ENCODE peak calls at places on chromosomes 13 and 19, in ten cellular contexts. One of them, this sample, is unnamed.

GRCh38 chr19:23665651-23666410 is 21.2 kb downstream of the ZNF675 start:
- DNase-seq in COR-L47: no peak
- DNase-seq in AG08396: no peak
- DNase-seq in T-helper 2 cell treated with Interferon-gamma antibody and Interleukin-4, amounts not matched to agents 5 μg/mL and 100 μg/mL, for 36 hours: no peak
- DNase-seq in activated T-cell treated with anti-CD3 and anti-CD28 coated beads, Interleukin-2, amount 50 U/mL, for 4 hours: no peak
- DNase-seq in T follicular helper cell: no peak
- DNase-seq in COLO829: no peak
- DNase-seq in type B pancreatic cell: no peak
- DNase-seq in activated CD4-positive, alpha-beta memory T cell treated with anti-CD3 and anti-CD28 coated beads for 36 hours: no peak
- DNase-seq in right cardiac atrium: no peak
- DNase-seq in this sample: no peak

GRCh38 chr19:47419037-47419783 is at the start of gene MEIS3:
- DNase-seq in COLO829: no peak
- DNase-seq in COR-L47: no peak
- DNase-seq in T-helper 2 cell treated with Interferon-gamma antibody and Interleukin-4, amounts not matched to agents 5 μg/mL and 100 μg/mL, for 36 hours: no peak
- DNase-seq in right cardiac atrium: peak; percentile 70
- DNase-seq in AG08396: peak; percentile 54
- DNase-seq in activated CD4-positive, alpha-beta memory T cell treated with anti-CD3 and anti-CD28 coated beads for 36 hours: no peak
- DNase-seq in activated T-cell treated with anti-CD3 and anti-CD28 coated beads, Interleukin-2, amount 50 U/mL, for 4 hours: no peak
- DNase-seq in type B pancreatic cell: no peak
- DNase-seq in T follicular helper cell: no peak
- DNase-seq in this sample: no peak

GRCh38 chr13:24459234-24459633 is 53.3 kb downstream of the PARP4 start:
- DNase-seq in COLO829: no peak
- DNase-seq in COR-L47: no peak
- DNase-seq in activated T-cell treated with anti-CD3 and anti-CD28 coated beads, Interleukin-2, amount 50 U/mL, for 4 hours: no peak
- DNase-seq in type B pancreatic cell: no peak
- DNase-seq in T-helper 2 cell treated with Interferon-gamma antibody and Interleukin-4, amounts not matched to agents 5 μg/mL and 100 μg/mL, for 36 hours: peak; percentile 15
- DNase-seq in right cardiac atrium: no peak
- DNase-seq in AG08396: peak; percentile 65
- DNase-seq in T follicular helper cell: no peak
- DNase-seq in activated CD4-positive, alpha-beta memory T cell treated with anti-CD3 and anti-CD28 coated beads for 36 hours: peak; percentile 31
- DNase-seq in this sample: peak; percentile 24

GRCh38 chr19:18173054-18173571 is 500 bp upstream of the IFI30 start:
- DNase-seq in right cardiac atrium: peak; percentile 88
- DNase-seq in activated T-cell treated with anti-CD3 and anti-CD28 coated beads, Interleukin-2, amount 50 U/mL, for 4 hours: no peak
- DNase-seq in T-helper 2 cell treated with Interferon-gamma antibody and Interleukin-4, amounts not matched to agents 5 μg/mL and 100 μg/mL, for 36 hours: no peak
- DNase-seq in T follicular helper cell: no peak
- DNase-seq in activated CD4-positive, alpha-beta memory T cell treated with anti-CD3 and anti-CD28 coated beads for 36 hours: no peak
- DNase-seq in COR-L47: no peak
- DNase-seq in type B pancreatic cell: no peak
- DNase-seq in AG08396: no peak
- DNase-seq in COLO829: no peak
- DNase-seq in this sample: no peak

GRCh38 chr19:46841458-46842083 is 9.1 kb downstream of the AP2S1 start:
- DNase-seq in right cardiac atrium: peak; percentile 88
- DNase-seq in T-helper 2 cell treated with Interferon-gamma antibody and Interleukin-4, amounts not matched to agents 5 μg/mL and 100 μg/mL, for 36 hours: no peak
- DNase-seq in activated T-cell treated with anti-CD3 and anti-CD28 coated beads, Interleukin-2, amount 50 U/mL, for 4 hours: no peak
- DNase-seq in COR-L47: no peak
- DNase-seq in COLO829: no peak
- DNase-seq in type B pancreatic cell: no peak
- DNase-seq in AG08396: peak; percentile 57
- DNase-seq in T follicular helper cell: no peak
- DNase-seq in activated CD4-positive, alpha-beta memory T cell treated with anti-CD3 and anti-CD28 coated beads for 36 hours: no peak
- DNase-seq in this sample: no peak

GRCh38 chr13:78660130-78660857 is 1.3 kb upstream of the OBI1 start:
- DNase-seq in type B pancreatic cell: no peak
- DNase-seq in T-helper 2 cell treated with Interferon-gamma antibody and Interleukin-4, amounts not matched to agents 5 μg/mL and 100 μg/mL, for 36 hours: no peak
- DNase-seq in AG08396: no peak
- DNase-seq in COLO829: no peak
- DNase-seq in COR-L47: no peak
- DNase-seq in T follicular helper cell: no peak
- DNase-seq in activated T-cell treated with anti-CD3 and anti-CD28 coated beads, Interleukin-2, amount 50 U/mL, for 4 hours: peak; percentile 7
- DNase-seq in right cardiac atrium: peak; percentile 58
- DNase-seq in activated CD4-positive, alpha-beta memory T cell treated with anti-CD3 and anti-CD28 coated beads for 36 hours: peak; percentile 18
- DNase-seq in this sample: peak; percentile 31

GRCh38 chr13:105202384-105202783 is 1333.1 kb downstream of the EFNB2 start:
- DNase-seq in right cardiac atrium: no peak
- DNase-seq in AG08396: no peak
- DNase-seq in type B pancreatic cell: no peak
- DNase-seq in COR-L47: no peak
- DNase-seq in T follicular helper cell: no peak
- DNase-seq in COLO829: peak; percentile 8
- DNase-seq in T-helper 2 cell treated with Interferon-gamma antibody and Interleukin-4, amounts not matched to agents 5 μg/mL and 100 μg/mL, for 36 hours: no peak
- DNase-seq in activated T-cell treated with anti-CD3 and anti-CD28 coated beads, Interleukin-2, amount 50 U/mL, for 4 hours: no peak
- DNase-seq in activated CD4-positive, alpha-beta memory T cell treated with anti-CD3 and anti-CD28 coated beads for 36 hours: no peak
- DNase-seq in this sample: no peak

GRCh38 chr13:27783111-27783510 is 9.2 kb upstream of the GSX1 start:
- DNase-seq in COR-L47: no peak
- DNase-seq in COLO829: no peak
- DNase-seq in activated T-cell treated with anti-CD3 and anti-CD28 coated beads, Interleukin-2, amount 50 U/mL, for 4 hours: no peak
- DNase-seq in T follicular helper cell: no peak
- DNase-seq in AG08396: no peak
- DNase-seq in activated CD4-positive, alpha-beta memory T cell treated with anti-CD3 and anti-CD28 coated beads for 36 hours: no peak
- DNase-seq in type B pancreatic cell: no peak
- DNase-seq in right cardiac atrium: no peak
- DNase-seq in T-helper 2 cell treated with Interferon-gamma antibody and Interleukin-4, amounts not matched to agents 5 μg/mL and 100 μg/mL, for 36 hours: no peak
- DNase-seq in this sample: no peak

GRCh38 chr13:26074706-26075105 is 22.9 kb upstream of the SHISA2 start:
- DNase-seq in T follicular helper cell: no peak
- DNase-seq in T-helper 2 cell treated with Interferon-gamma antibody and Interleukin-4, amounts not matched to agents 5 μg/mL and 100 μg/mL, for 36 hours: no peak
- DNase-seq in right cardiac atrium: no peak
- DNase-seq in activated T-cell treated with anti-CD3 and anti-CD28 coated beads, Interleukin-2, amount 50 U/mL, for 4 hours: no peak
- DNase-seq in AG08396: no peak
- DNase-seq in type B pancreatic cell: no peak
- DNase-seq in activated CD4-positive, alpha-beta memory T cell treated with anti-CD3 and anti-CD28 coated beads for 36 hours: no peak
- DNase-seq in COR-L47: no peak
- DNase-seq in COLO829: no peak
- DNase-seq in this sample: no peak

GRCh38 chr19:33416307-33417215 is 43.1 kb downstream of the CEBPG start:
- DNase-seq in type B pancreatic cell: no peak
- DNase-seq in activated T-cell treated with anti-CD3 and anti-CD28 coated beads, Interleukin-2, amount 50 U/mL, for 4 hours: peak; percentile 58
- DNase-seq in T-helper 2 cell treated with Interferon-gamma antibody and Interleukin-4, amounts not matched to agents 5 μg/mL and 100 μg/mL, for 36 hours: peak; percentile 48
- DNase-seq in COR-L47: peak; percentile 56
- DNase-seq in T follicular helper cell: peak; percentile 66
- DNase-seq in activated CD4-positive, alpha-beta memory T cell treated with anti-CD3 and anti-CD28 coated beads for 36 hours: peak; percentile 79
- DNase-seq in COLO829: peak; percentile 66
- DNase-seq in right cardiac atrium: peak; percentile 83
- DNase-seq in AG08396: peak; percentile 87
- DNase-seq in this sample: peak; percentile 86

GRCh38 chr13:112434032-112434431 is 57.9 kb downstream of the SPACA7 start:
- DNase-seq in right cardiac atrium: no peak
- DNase-seq in AG08396: no peak
- DNase-seq in activated CD4-positive, alpha-beta memory T cell treated with anti-CD3 and anti-CD28 coated beads for 36 hours: no peak
- DNase-seq in COLO829: no peak
- DNase-seq in activated T-cell treated with anti-CD3 and anti-CD28 coated beads, Interleukin-2, amount 50 U/mL, for 4 hours: no peak
- DNase-seq in T follicular helper cell: no peak
- DNase-seq in COR-L47: no peak
- DNase-seq in T-helper 2 cell treated with Interferon-gamma antibody and Interleukin-4, amounts not matched to agents 5 μg/mL and 100 μg/mL, for 36 hours: no peak
- DNase-seq in type B pancreatic cell: peak; percentile 65
- DNase-seq in this sample: no peak

GRCh38 chr13:40442191-40442590 is 224.2 kb downstream of the FOXO1 start:
- DNase-seq in COLO829: no peak
- DNase-seq in type B pancreatic cell: no peak
- DNase-seq in T-helper 2 cell treated with Interferon-gamma antibody and Interleukin-4, amounts not matched to agents 5 μg/mL and 100 μg/mL, for 36 hours: no peak
- DNase-seq in T follicular helper cell: no peak
- DNase-seq in AG08396: no peak
- DNase-seq in COR-L47: no peak
- DNase-seq in activated CD4-positive, alpha-beta memory T cell treated with anti-CD3 and anti-CD28 coated beads for 36 hours: no peak
- DNase-seq in activated T-cell treated with anti-CD3 and anti-CD28 coated beads, Interleukin-2, amount 50 U/mL, for 4 hours: no peak
- DNase-seq in right cardiac atrium: peak; percentile 57
- DNase-seq in this sample: no peak

GRCh38 chr19:42066075-42066754 is 3.8 kb downstream of the GRIK5 start:
- DNase-seq in COLO829: peak; percentile 51
- DNase-seq in COR-L47: peak; percentile 68
- DNase-seq in right cardiac atrium: no peak
- DNase-seq in T follicular helper cell: no peak
- DNase-seq in activated T-cell treated with anti-CD3 and anti-CD28 coated beads, Interleukin-2, amount 50 U/mL, for 4 hours: no peak
- DNase-seq in activated CD4-positive, alpha-beta memory T cell treated with anti-CD3 and anti-CD28 coated beads for 36 hours: no peak
- DNase-seq in T-helper 2 cell treated with Interferon-gamma antibody and Interleukin-4, amounts not matched to agents 5 μg/mL and 100 μg/mL, for 36 hours: no peak
- DNase-seq in type B pancreatic cell: no peak
- DNase-seq in AG08396: peak; percentile 50
- DNase-seq in this sample: no peak

GRCh38 chr19:18832331-18833140 is 777 bp downstream of the UPF1 start:
- DNase-seq in COLO829: no peak
- DNase-seq in activated CD4-positive, alpha-beta memory T cell treated with anti-CD3 and anti-CD28 coated beads for 36 hours: peak; percentile 53
- DNase-seq in right cardiac atrium: peak; percentile 72
- DNase-seq in activated T-cell treated with anti-CD3 and anti-CD28 coated beads, Interleukin-2, amount 50 U/mL, for 4 hours: no peak
- DNase-seq in COR-L47: no peak
- DNase-seq in T-helper 2 cell treated with Interferon-gamma antibody and Interleukin-4, amounts not matched to agents 5 μg/mL and 100 μg/mL, for 36 hours: peak; percentile 30
- DNase-seq in T follicular helper cell: no peak
- DNase-seq in type B pancreatic cell: peak; percentile 68
- DNase-seq in AG08396: no peak
- DNase-seq in this sample: peak; percentile 53

GRCh38 chr13:94020833-94021232 is 458.6 kb downstream of the DCT start:
- DNase-seq in AG08396: peak; percentile 12
- DNase-seq in T-helper 2 cell treated with Interferon-gamma antibody and Interleukin-4, amounts not matched to agents 5 μg/mL and 100 μg/mL, for 36 hours: no peak
- DNase-seq in type B pancreatic cell: no peak
- DNase-seq in COLO829: peak; percentile 42
- DNase-seq in T follicular helper cell: no peak
- DNase-seq in COR-L47: no peak
- DNase-seq in right cardiac atrium: no peak
- DNase-seq in activated CD4-positive, alpha-beta memory T cell treated with anti-CD3 and anti-CD28 coated beads for 36 hours: no peak
- DNase-seq in activated T-cell treated with anti-CD3 and anti-CD28 coated beads, Interleukin-2, amount 50 U/mL, for 4 hours: no peak
- DNase-seq in this sample: no peak

GRCh38 chr19:16873603-16874002 is 15.2 kb upstream of the F2RL3 start:
- DNase-seq in COLO829: no peak
- DNase-seq in T follicular helper cell: no peak
- DNase-seq in T-helper 2 cell treated with Interferon-gamma antibody and Interleukin-4, amounts not matched to agents 5 μg/mL and 100 μg/mL, for 36 hours: no peak
- DNase-seq in activated T-cell treated with anti-CD3 and anti-CD28 coated beads, Interleukin-2, amount 50 U/mL, for 4 hours: no peak
- DNase-seq in AG08396: no peak
- DNase-seq in COR-L47: no peak
- DNase-seq in right cardiac atrium: peak; percentile 5
- DNase-seq in activated CD4-positive, alpha-beta memory T cell treated with anti-CD3 and anti-CD28 coated beads for 36 hours: no peak
- DNase-seq in type B pancreatic cell: no peak
- DNase-seq in this sample: no peak

GRCh38 chr13:21771075-21771474 is 100.2 kb downstream of the FGF9 start:
- DNase-seq in T follicular helper cell: no peak
- DNase-seq in COLO829: no peak
- DNase-seq in right cardiac atrium: no peak
- DNase-seq in type B pancreatic cell: no peak
- DNase-seq in AG08396: no peak
- DNase-seq in COR-L47: no peak
- DNase-seq in T-helper 2 cell treated with Interferon-gamma antibody and Interleukin-4, amounts not matched to agents 5 μg/mL and 100 μg/mL, for 36 hours: no peak
- DNase-seq in activated T-cell treated with anti-CD3 and anti-CD28 coated beads, Interleukin-2, amount 50 U/mL, for 4 hours: no peak
- DNase-seq in activated CD4-positive, alpha-beta memory T cell treated with anti-CD3 and anti-CD28 coated beads for 36 hours: no peak
- DNase-seq in this sample: no peak

GRCh38 chr19:48868196-48868886 is at the start of gene PLEKHA4:
- DNase-seq in right cardiac atrium: peak; percentile 93
- DNase-seq in COR-L47: no peak
- DNase-seq in activated T-cell treated with anti-CD3 and anti-CD28 coated beads, Interleukin-2, amount 50 U/mL, for 4 hours: no peak
- DNase-seq in T follicular helper cell: no peak
- DNase-seq in activated CD4-positive, alpha-beta memory T cell treated with anti-CD3 and anti-CD28 coated beads for 36 hours: no peak
- DNase-seq in type B pancreatic cell: no peak
- DNase-seq in COLO829: peak; percentile 18
- DNase-seq in AG08396: peak; percentile 67
- DNase-seq in T-helper 2 cell treated with Interferon-gamma antibody and Interleukin-4, amounts not matched to agents 5 μg/mL and 100 μg/mL, for 36 hours: no peak
- DNase-seq in this sample: no peak

GRCh38 chr19:43354305-43354627 is 780 bp downstream of the CD177 start:
- DNase-seq in T follicular helper cell: no peak
- DNase-seq in AG08396: no peak
- DNase-seq in COR-L47: no peak
- DNase-seq in T-helper 2 cell treated with Interferon-gamma antibody and Interleukin-4, amounts not matched to agents 5 μg/mL and 100 μg/mL, for 36 hours: no peak
- DNase-seq in activated T-cell treated with anti-CD3 and anti-CD28 coated beads, Interleukin-2, amount 50 U/mL, for 4 hours: no peak
- DNase-seq in type B pancreatic cell: no peak
- DNase-seq in COLO829: no peak
- DNase-seq in right cardiac atrium: no peak
- DNase-seq in activated CD4-positive, alpha-beta memory T cell treated with anti-CD3 and anti-CD28 coated beads for 36 hours: no peak
- DNase-seq in this sample: no peak

GRCh38 chr19:31346660-31347059 is 2.6 kb downstream of the TSHZ3 start:
- DNase-seq in T follicular helper cell: no peak
- DNase-seq in activated T-cell treated with anti-CD3 and anti-CD28 coated beads, Interleukin-2, amount 50 U/mL, for 4 hours: no peak
- DNase-seq in COR-L47: no peak
- DNase-seq in COLO829: no peak
- DNase-seq in AG08396: no peak
- DNase-seq in type B pancreatic cell: no peak
- DNase-seq in right cardiac atrium: no peak
- DNase-seq in T-helper 2 cell treated with Interferon-gamma antibody and Interleukin-4, amounts not matched to agents 5 μg/mL and 100 μg/mL, for 36 hours: no peak
- DNase-seq in activated CD4-positive, alpha-beta memory T cell treated with anti-CD3 and anti-CD28 coated beads for 36 hours: no peak
- DNase-seq in this sample: no peak

GRCh38 chr19:29645911-29646310 is 19.4 kb upstream of the PLEKHF1 start:
- DNase-seq in T follicular helper cell: no peak
- DNase-seq in activated T-cell treated with anti-CD3 and anti-CD28 coated beads, Interleukin-2, amount 50 U/mL, for 4 hours: no peak
- DNase-seq in type B pancreatic cell: no peak
- DNase-seq in right cardiac atrium: peak; percentile 89
- DNase-seq in COLO829: no peak
- DNase-seq in activated CD4-positive, alpha-beta memory T cell treated with anti-CD3 and anti-CD28 coated beads for 36 hours: no peak
- DNase-seq in AG08396: peak; percentile 36
- DNase-seq in T-helper 2 cell treated with Interferon-gamma antibody and Interleukin-4, amounts not matched to agents 5 μg/mL and 100 μg/mL, for 36 hours: no peak
- DNase-seq in COR-L47: no peak
- DNase-seq in this sample: no peak

GRCh38 chr19:41815301-41815700 is 18.9 kb downstream of the CEACAM3 start:
- DNase-seq in right cardiac atrium: no peak
- DNase-seq in COR-L47: no peak
- DNase-seq in T-helper 2 cell treated with Interferon-gamma antibody and Interleukin-4, amounts not matched to agents 5 μg/mL and 100 μg/mL, for 36 hours: no peak
- DNase-seq in COLO829: no peak
- DNase-seq in activated T-cell treated with anti-CD3 and anti-CD28 coated beads, Interleukin-2, amount 50 U/mL, for 4 hours: no peak
- DNase-seq in activated CD4-positive, alpha-beta memory T cell treated with anti-CD3 and anti-CD28 coated beads for 36 hours: no peak
- DNase-seq in type B pancreatic cell: no peak
- DNase-seq in T follicular helper cell: no peak
- DNase-seq in AG08396: no peak
- DNase-seq in this sample: no peak

GRCh38 chr13:63501702-63502101 is 2086.1 kb upstream of the PCDH20 start:
- DNase-seq in COR-L47: no peak
- DNase-seq in T-helper 2 cell treated with Interferon-gamma antibody and Interleukin-4, amounts not matched to agents 5 μg/mL and 100 μg/mL, for 36 hours: no peak
- DNase-seq in activated T-cell treated with anti-CD3 and anti-CD28 coated beads, Interleukin-2, amount 50 U/mL, for 4 hours: no peak
- DNase-seq in type B pancreatic cell: no peak
- DNase-seq in right cardiac atrium: no peak
- DNase-seq in AG08396: no peak
- DNase-seq in COLO829: no peak
- DNase-seq in activated CD4-positive, alpha-beta memory T cell treated with anti-CD3 and anti-CD28 coated beads for 36 hours: no peak
- DNase-seq in T follicular helper cell: no peak
- DNase-seq in this sample: no peak

GRCh38 chr13:24664726-24665409 is 15.3 kb upstream of the ATP12A start:
- DNase-seq in T follicular helper cell: no peak
- DNase-seq in COR-L47: no peak
- DNase-seq in right cardiac atrium: no peak
- DNase-seq in AG08396: no peak
- DNase-seq in COLO829: no peak
- DNase-seq in T-helper 2 cell treated with Interferon-gamma antibody and Interleukin-4, amounts not matched to agents 5 μg/mL and 100 μg/mL, for 36 hours: no peak
- DNase-seq in activated T-cell treated with anti-CD3 and anti-CD28 coated beads, Interleukin-2, amount 50 U/mL, for 4 hours: no peak
- DNase-seq in type B pancreatic cell: no peak
- DNase-seq in activated CD4-positive, alpha-beta memory T cell treated with anti-CD3 and anti-CD28 coated beads for 36 hours: no peak
- DNase-seq in this sample: no peak

GRCh38 chr13:28817204-28817603 is 2.9 kb upstream of the MTUS2 start:
- DNase-seq in T-helper 2 cell treated with Interferon-gamma antibody and Interleukin-4, amounts not matched to agents 5 μg/mL and 100 μg/mL, for 36 hours: no peak
- DNase-seq in AG08396: no peak
- DNase-seq in T follicular helper cell: no peak
- DNase-seq in type B pancreatic cell: no peak
- DNase-seq in activated T-cell treated with anti-CD3 and anti-CD28 coated beads, Interleukin-2, amount 50 U/mL, for 4 hours: no peak
- DNase-seq in right cardiac atrium: no peak
- DNase-seq in COLO829: no peak
- DNase-seq in activated CD4-positive, alpha-beta memory T cell treated with anti-CD3 and anti-CD28 coated beads for 36 hours: no peak
- DNase-seq in COR-L47: no peak
- DNase-seq in this sample: no peak

GRCh38 chr19:19416280-19416679 is 10.8 kb downstream of the GATAD2A start:
- DNase-seq in AG08396: no peak
- DNase-seq in COR-L47: no peak
- DNase-seq in COLO829: no peak
- DNase-seq in type B pancreatic cell: no peak
- DNase-seq in right cardiac atrium: no peak
- DNase-seq in activated T-cell treated with anti-CD3 and anti-CD28 coated beads, Interleukin-2, amount 50 U/mL, for 4 hours: no peak
- DNase-seq in T follicular helper cell: no peak
- DNase-seq in activated CD4-positive, alpha-beta memory T cell treated with anti-CD3 and anti-CD28 coated beads for 36 hours: no peak
- DNase-seq in T-helper 2 cell treated with Interferon-gamma antibody and Interleukin-4, amounts not matched to agents 5 μg/mL and 100 μg/mL, for 36 hours: no peak
- DNase-seq in this sample: no peak

GRCh38 chr13:41960700-41961697 is at the start of gene VWA8:
- DNase-seq in activated CD4-positive, alpha-beta memory T cell treated with anti-CD3 and anti-CD28 coated beads for 36 hours: peak; percentile 89
- DNase-seq in T-helper 2 cell treated with Interferon-gamma antibody and Interleukin-4, amounts not matched to agents 5 μg/mL and 100 μg/mL, for 36 hours: peak; percentile 82
- DNase-seq in COR-L47: peak; percentile 76
- DNase-seq in right cardiac atrium: peak; percentile 94
- DNase-seq in activated T-cell treated with anti-CD3 and anti-CD28 coated beads, Interleukin-2, amount 50 U/mL, for 4 hours: peak; percentile 79
- DNase-seq in COLO829: peak; percentile 62
- DNase-seq in type B pancreatic cell: peak; percentile 86
- DNase-seq in T follicular helper cell: peak; percentile 67
- DNase-seq in AG08396: peak; percentile 89
- DNase-seq in this sample: peak; percentile 90

GRCh38 chr13:26017932-26018690 is 33.7 kb downstream of the SHISA2 start:
- DNase-seq in COR-L47: no peak
- DNase-seq in T-helper 2 cell treated with Interferon-gamma antibody and Interleukin-4, amounts not matched to agents 5 μg/mL and 100 μg/mL, for 36 hours: no peak
- DNase-seq in right cardiac atrium: no peak
- DNase-seq in type B pancreatic cell: no peak
- DNase-seq in AG08396: no peak
- DNase-seq in COLO829: no peak
- DNase-seq in activated CD4-positive, alpha-beta memory T cell treated with anti-CD3 and anti-CD28 coated beads for 36 hours: no peak
- DNase-seq in activated T-cell treated with anti-CD3 and anti-CD28 coated beads, Interleukin-2, amount 50 U/mL, for 4 hours: no peak
- DNase-seq in T follicular helper cell: no peak
- DNase-seq in this sample: no peak